ENCODE peak calls at places on chromosome 16, in ten cellular contexts. O is BJ; V is activated CD4-positive, CD25-positive, alpha-beta regulatory T cell; S is PC-9; B is left ventricle myocardium inferior; C is NCI-H1930; K is HFF-Myc; Z is effector memory CD4-positive, alpha-beta T cell; X is T-helper 2 cell; D is hippocampal formation. H is an unnamed sample.

GRCh38 chr16:28822520-28823290 is at the start of gene ATXN2L:
- DNase-seq in Z (peak; percentile 86), X (peak; percentile 82), C (peak; percentile 91), B (peak; percentile 95), D (peak; percentile 89), S (peak; percentile 83), V (peak; percentile 86), O (peak; percentile 46), K (peak; percentile 82), H (peak; percentile 87)

GRCh38 chr16:66391726-66392670 is 25.5 kb downstream of the CDH5 start:
- DNase-seq in S (no peak), B (no peak), V (no peak), C (no peak), K (no peak), Z (no peak), D (no peak), X (no peak), O (no peak), H (no peak)

GRCh38 chr16:86490859-86491642 is 19.3 kb upstream of the FOXF1 start:
- DNase-seq in V (no peak), B (no peak), K (peak; percentile 81), D (peak; percentile 50), Z (no peak), O (no peak), X (no peak), S (no peak), C (no peak), H (no peak)

GRCh38 chr16:4613636-4614570 is 785 bp downstream of the UBALD1 start:
- DNase-seq in Z (no peak), S (no peak), O (no peak), C (no peak), B (peak; percentile 35), X (no peak), V (no peak), D (no peak), K (no peak), H (peak; percentile 41)

GRCh38 chr16:79272141-79272577 is 328.4 kb downstream of the MAF start:
- DNase-seq in X (peak; percentile 16), K (no peak), D (no peak), S (no peak), B (no peak), O (no peak), Z (peak; percentile 48), V (peak; percentile 16), C (no peak), H (no peak)

GRCh38 chr16:86029131-86029741 is 130.3 kb downstream of the IRF8 start:
- DNase-seq in X (no peak), K (peak; percentile 9), D (peak; percentile 35), S (no peak), Z (no peak), O (no peak), B (peak; percentile 38), C (no peak), V (no peak), H (no peak)

GRCh38 chr16:10616744-10617640 is 36.6 kb upstream of the EMP2 start:
- DNase-seq in V (no peak), S (peak; percentile 63), D (no peak), K (no peak), B (peak; percentile 74), X (no peak), C (no peak), Z (no peak), O (no peak), H (peak; percentile 31)

GRCh38 chr16:57372372-57373116 is at the start of gene CX3CL1:
- DNase-seq in S (no peak), C (no peak), V (no peak), D (peak; percentile 64), O (no peak), B (peak; percentile 60), Z (no peak), X (no peak), K (no peak), H (peak; percentile 69)

GRCh38 chr16:83199012-83199411 is 572.2 kb downstream of the CDH13 start:
- DNase-seq in C (no peak), S (no peak), O (no peak), X (no peak), B (no peak), Z (no peak), D (no peak), K (no peak), V (no peak), H (no peak)

GRCh38 chr16:25155553-25156460 is 44.3 kb downstream of the LCMT1 start:
- DNase-seq in B (no peak), D (no peak), S (no peak), O (no peak), K (no peak), V (no peak), C (no peak), Z (no peak), X (no peak), H (no peak)

GRCh38 chr16:29021471-29021870 is 36.6 kb downstream of the LAT start:
- DNase-seq in D (no peak), C (no peak), B (no peak), V (no peak), Z (no peak), S (no peak), X (no peak), O (no peak), K (no peak), H (no peak)

GRCh38 chr16:55912022-55912421 is 36.8 kb upstream of the CES5A start:
- DNase-seq in B (peak; percentile 60), D (peak; percentile 32), Z (no peak), V (no peak), K (no peak), O (no peak), X (no peak), S (no peak), C (no peak), H (no peak)

GRCh38 chr16:11715246-11715947 is 27.3 kb downstream of the TXNDC11 start:
- DNase-seq in O (no peak), X (no peak), B (no peak), K (no peak), S (no peak), C (no peak), D (no peak), V (no peak), Z (no peak), H (no peak)

GRCh38 chr16:83926726-83927397 is 26.2 kb upstream of the OSGIN1 start:
- DNase-seq in C (peak; percentile 7), K (peak; percentile 36), D (peak; percentile 43), O (peak; percentile 7), X (peak; percentile 29), V (peak; percentile 42), B (peak; percentile 63), Z (peak; percentile 9), S (peak; percentile 89), H (peak; percentile 81)

GRCh38 chr16:74606521-74607309 is at the start of gene GLG1:
- DNase-seq in V (peak; percentile 84), Z (peak; percentile 84), D (peak; percentile 87), B (peak; percentile 93), K (no peak), O (peak; percentile 49), C (peak; percentile 61), X (peak; percentile 84), S (peak; percentile 74), H (peak; percentile 76)